ENCODE peak calls at places on chromosome 19, in five cellular contexts. X is tibial artery, S is bronchial epithelial cell, N is naive B cell, V is heart right ventricle. H is an unnamed sample.

GRCh38 chr19:12838182-12838890 is at the start of gene MAST1:
- DNase-seq in X (no peak), S (no peak), N (peak; percentile 42), V (peak; percentile 25), H (no peak)

GRCh38 chr19:49932731-49933131 is 3.4 kb upstream of the NUP62 start:
- DNase-seq in X (no peak), S (no peak), N (no peak), V (no peak), H (no peak)

GRCh38 chr19:3950871-3951861 is 18.3 kb downstream of the NMRK2 start:
- DNase-seq in X (peak; percentile 89), S (no peak), N (no peak), V (peak; percentile 64), H (no peak)

GRCh38 chr19:52585101-52585500 is 15.0 kb downstream of the ZNF701 start:
- DNase-seq in X (no peak), S (no peak), N (no peak), V (peak; percentile 18), H (no peak)

GRCh38 chr19:46413262-46414031 is at the start of gene CCDC8:
- DNase-seq in X (peak; percentile 93), S (peak; percentile 76), N (no peak), V (peak; percentile 86), H (no peak)

GRCh38 chr19:53394522-53394973 is 401 bp upstream of the ZNF765 start:
- DNase-seq in X (peak; percentile 72), S (no peak), N (no peak), V (peak; percentile 61), H (no peak)

GRCh38 chr19:5339950-5340636 is 519 bp downstream of the PTPRS start:
- DNase-seq in X (no peak), S (no peak), N (no peak), V (no peak), H (no peak)

GRCh38 chr19:46404884-46405658 is 8.3 kb downstream of the CCDC8 start:
- DNase-seq in X (no peak), S (no peak), N (no peak), V (no peak), H (no peak)

GRCh38 chr19:48918801-48919247 is 14.7 kb upstream of the DHDH start:
- DNase-seq in X (no peak), S (no peak), N (no peak), V (no peak), H (no peak)

GRCh38 chr19:56613639-56614038 is 18.5 kb downstream of the ZNF71 start:
- DNase-seq in X (no peak), S (no peak), N (no peak), V (no peak), H (no peak)

GRCh38 chr19:28519950-28520861 is 692.7 kb downstream of the UQCRFS1 start:
- DNase-seq in X (no peak), S (no peak), N (no peak), V (no peak), H (no peak)

GRCh38 chr19:19214892-19215291 is 3.1 kb downstream of the NCAN start:
- DNase-seq in X (no peak), S (peak; percentile 7), N (no peak), V (peak; percentile 50), H (peak; percentile 43)

GRCh38 chr19:48906324-48906723 is 6.2 kb downstream of the NUCB1 start:
- DNase-seq in X (no peak), S (no peak), N (no peak), V (no peak), H (no peak)

GRCh38 chr19:47232422-47233211 is 1.6 kb upstream of the BBC3 start:
- DNase-seq in X (no peak), S (peak; percentile 94), N (peak; percentile 37), V (no peak), H (peak; percentile 67)

GRCh38 chr19:13640611-13641010 is 123.7 kb upstream of the MRI1 start:
- DNase-seq in X (no peak), S (no peak), N (no peak), V (no peak), H (no peak)

GRCh38 chr19:15895876-15896430 is 1.9 kb downstream of the CYP4F2 start:
- DNase-seq in X (no peak), S (no peak), N (no peak), V (no peak), H (no peak)

GRCh38 chr19:39771751-39772150 is 6.9 kb upstream of the LEUTX start:
- DNase-seq in X (no peak), S (no peak), N (no peak), V (no peak), H (no peak)

GRCh38 chr19:18090545-18091216 is 3.9 kb upstream of the IL12RB1 start:
- DNase-seq in X (no peak), S (no peak), N (no peak), V (no peak), H (no peak)

GRCh38 chr19:53183146-53183545 is 10.0 kb downstream of the ZNF665 start:
- DNase-seq in X (no peak), S (no peak), N (no peak), V (no peak), H (no peak)

GRCh38 chr19:5182811-5183210 is 157.8 kb downstream of the PTPRS start:
- DNase-seq in X (no peak), S (no peak), N (no peak), V (no peak), H (no peak)

GRCh38 chr19:1789282-1790020 is 22.6 kb downstream of the ATP8B3 start:
- DNase-seq in X (no peak), S (no peak), N (no peak), V (no peak), H (no peak)

GRCh38 chr19:33022472-33023116 is 42.1 kb downstream of the RHPN2 start:
- DNase-seq in X (no peak), S (no peak), N (no peak), V (no peak), H (no peak)

GRCh38 chr19:6227941-6228325 is 51.8 kb downstream of the MLLT1 start:
- DNase-seq in X (no peak), S (no peak), N (no peak), V (no peak), H (no peak)

GRCh38 chr19:49155005-49155826 is at the start of gene HRC:
- DNase-seq in X (no peak), S (no peak), N (no peak), V (peak; percentile 74), H (no peak)

GRCh38 chr19:51746731-51747130 is 4.9 kb downstream of the FPR1 start:
- DNase-seq in X (no peak), S (no peak), N (no peak), V (no peak), H (no peak)

GRCh38 chr19:18329035-18329376 is 6.1 kb upstream of the LSM4 start:
- DNase-seq in X (no peak), S (no peak), N (no peak), V (no peak), H (no peak)

GRCh38 chr19:15173746-15174404 is 26.9 kb downstream of the NOTCH3 start:
- DNase-seq in X (no peak), S (no peak), N (no peak), V (no peak), H (no peak)

GRCh38 chr19:13017306-13018036 is 22.2 kb downstream of the NFIX start:
- DNase-seq in X (no peak), S (no peak), N (no peak), V (no peak), H (no peak)

GRCh38 chr19:49506575-49507105 is 5.8 kb upstream of the FCGRT start:
- DNase-seq in X (no peak), S (peak; percentile 47), N (peak; percentile 73), V (no peak), H (peak; percentile 36)

GRCh38 chr19:45782820-45783785 is 813 bp upstream of the DMPK start:
- DNase-seq in X (peak; percentile 95), S (no peak), N (no peak), V (peak; percentile 82), H (peak; percentile 73)

GRCh38 chr19:47848871-47849473 is 10.1 kb upstream of the TPRX2 start:
- DNase-seq in X (no peak), S (no peak), N (no peak), V (peak; percentile 19), H (no peak)

GRCh38 chr19:29927944-29928669 is 13.9 kb upstream of the URI1 start:
- DNase-seq in X (no peak), S (no peak), N (no peak), V (no peak), H (no peak)

GRCh38 chr19:1665565-1666047 is 13.2 kb upstream of the TCF3 start:
- DNase-seq in X (no peak), S (no peak), N (peak; percentile 48), V (no peak), H (no peak)

GRCh38 chr19:9793051-9793591 is 24.6 kb upstream of the ZNF846 start:
- DNase-seq in X (no peak), S (peak; percentile 28), N (no peak), V (peak; percentile 63), H (no peak)

GRCh38 chr19:18007939-18008673 is at the start of gene ARRDC2:
- DNase-seq in X (peak; percentile 96), S (peak; percentile 69), N (peak; percentile 86), V (peak; percentile 92), H (peak; percentile 81)